ENCODE peak calls at places on chromosome 6, in ten cellular contexts. Q is keratinocyte, L is heart left ventricle, M is AG10803, Y is body of pancreas, N is coronary artery, C is esophagus squamous epithelium, G is endothelial cell, V is A549, I is HepG2. X is an unnamed sample.

GRCh38 chr6:139250296-139251274 is 41.2 kb downstream of the TXLNB start:
- DNase-seq in V (peak; percentile 53), Q (peak; percentile 9), I (peak; percentile 58), L (peak; percentile 67), C (no peak), N (no peak), G (peak; percentile 74), M (peak; percentile 43), Y (peak; percentile 65), X (peak; percentile 61)

GRCh38 chr6:76435174-76435573 is 362.7 kb upstream of the IMPG1 start:
- DNase-seq in G (no peak), N (no peak), L (no peak), I (no peak), V (no peak), C (no peak), M (no peak), Q (no peak), Y (no peak), X (no peak)

GRCh38 chr6:38151580-38152500 is 332.3 kb downstream of the ZFAND3 start:
- DNase-seq in Q (no peak), C (no peak), N (peak; percentile 57), V (no peak), M (no peak), Y (no peak), G (no peak), I (no peak), L (no peak), X (no peak)

GRCh38 chr6:31094389-31094881 is 17.9 kb downstream of the C6orf15 start:
- DNase-seq in N (no peak), G (no peak), I (no peak), Q (no peak), L (no peak), V (no peak), M (peak; percentile 17), Y (no peak), C (no peak), X (no peak)

GRCh38 chr6:125811259-125811658 is 20.5 kb downstream of the NCOA7 start:
- DNase-seq in L (no peak), Q (no peak), I (no peak), N (no peak), Y (no peak), G (no peak), C (no peak), M (no peak), V (no peak), X (no peak)

GRCh38 chr6:168527451-168528210 is 86.6 kb downstream of the SMOC2 start:
- DNase-seq in G (no peak), I (no peak), V (no peak), C (no peak), L (no peak), N (no peak), M (no peak), Q (no peak), Y (no peak), X (no peak)

GRCh38 chr6:120735641-120736040 is 598.6 kb downstream of the TBC1D32 start:
- DNase-seq in L (no peak), M (no peak), Y (no peak), Q (peak; percentile 33), I (no peak), N (no peak), G (no peak), C (no peak), V (no peak), X (no peak)

GRCh38 chr6:111894951-111895350 is 21.7 kb upstream of the FYN start:
- DNase-seq in Y (no peak), Q (no peak), L (no peak), I (no peak), C (no peak), G (no peak), V (no peak), N (no peak), M (peak; percentile 26), X (no peak)

GRCh38 chr6:116287668-116288282 is 8.0 kb upstream of the TSPYL1 start:
- DNase-seq in C (no peak), L (no peak), M (peak; percentile 64), Y (no peak), N (no peak), I (peak; percentile 38), Q (no peak), G (no peak), V (peak; percentile 61), X (no peak)

GRCh38 chr6:127207591-127208120 is 59.0 kb upstream of the RNF146 start:
- DNase-seq in C (no peak), N (no peak), M (peak; percentile 67), V (no peak), L (no peak), I (no peak), Q (no peak), Y (no peak), G (no peak), X (no peak)

GRCh38 chr6:101386982-101387381 is 6.5 kb upstream of the GRIK2 start:
- DNase-seq in M (no peak), C (no peak), Y (no peak), L (no peak), Q (no peak), V (no peak), G (peak; percentile 11), I (peak; percentile 4), N (no peak), X (no peak)

GRCh38 chr6:117264487-117265424 is 602 bp upstream of the VGLL2 start:
- DNase-seq in C (no peak), N (no peak), Q (no peak), V (no peak), Y (no peak), I (no peak), G (peak; percentile 25), M (peak; percentile 3), L (no peak), X (no peak)

GRCh38 chr6:26194774-26195375 is 107.6 kb downstream of the HFE start:
- DNase-seq in I (no peak), N (no peak), M (no peak), C (no peak), V (no peak), Q (no peak), Y (no peak), G (no peak), L (no peak), X (no peak)

GRCh38 chr6:109095036-109095820 is at the start of gene CEP57L1:
- DNase-seq in G (peak; percentile 99), Q (peak; percentile 82), M (peak; percentile 96), C (peak; percentile 85), I (peak; percentile 93), L (peak; percentile 99), Y (peak; percentile 97), N (peak; percentile 96), V (peak; percentile 95), X (peak; percentile 97)
- TF ChIP-seq CTCF in G (no peak), Q (peak; percentile 12), M (peak; percentile 11), C (no peak), I (no peak), L (no peak), Y (no peak), N (no peak), V (no peak), X (no peak)

GRCh38 chr6:147586044-147586443 is 77.6 kb downstream of the SAMD5 start:
- DNase-seq in G (no peak), Q (no peak), C (no peak), V (no peak), L (no peak), Y (peak; percentile 48), N (no peak), I (no peak), M (peak; percentile 19), X (no peak)

GRCh38 chr6:147579667-147580066 is 71.2 kb downstream of the SAMD5 start:
- DNase-seq in V (no peak), Q (no peak), C (no peak), Y (no peak), M (no peak), G (no peak), N (no peak), L (no peak), I (no peak), X (no peak)

GRCh38 chr6:147585256-147585655 is 76.8 kb downstream of the SAMD5 start:
- DNase-seq in M (no peak), Y (no peak), I (no peak), Q (no peak), N (no peak), G (no peak), V (no peak), C (no peak), L (no peak), X (no peak)
- TF ChIP-seq CTCF in M (no peak), Y (no peak), I (no peak), Q (no peak), N (no peak), G (peak; percentile 40), V (no peak), C (no peak), L (peak; percentile 18), X (no peak)

DNA sequence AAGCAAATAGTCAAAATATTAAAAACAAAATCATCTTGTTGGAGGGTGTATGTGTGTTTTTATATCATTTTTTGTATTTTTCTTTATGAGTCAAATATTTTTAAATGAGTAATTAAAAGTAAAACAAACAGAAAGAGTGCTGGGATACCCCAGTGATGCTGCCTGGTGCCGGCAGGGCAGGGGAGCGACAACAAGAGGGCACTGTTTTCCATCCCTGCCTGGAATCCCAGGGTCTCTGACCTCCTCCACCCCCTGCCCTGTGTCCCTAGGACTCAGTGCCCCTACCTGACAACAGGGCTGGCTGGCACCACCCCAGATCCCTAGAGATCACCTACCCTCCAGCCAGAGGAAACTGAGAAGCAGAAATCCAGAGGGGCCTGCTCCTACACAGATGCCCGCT is 41.9 kb upstream of the HMGA1 start:
- DNase-seq in C (no peak), M (no peak), L (no peak), N (no peak), G (no peak), Q (no peak), V (no peak), I (no peak), Y (no peak), X (no peak)
- TF ChIP-seq CTCF in C (no peak), M (no peak), L (no peak), N (no peak), G (no peak), Q (peak; percentile 32), V (no peak), I (peak; percentile 34), Y (no peak), X (no peak)

DNA sequence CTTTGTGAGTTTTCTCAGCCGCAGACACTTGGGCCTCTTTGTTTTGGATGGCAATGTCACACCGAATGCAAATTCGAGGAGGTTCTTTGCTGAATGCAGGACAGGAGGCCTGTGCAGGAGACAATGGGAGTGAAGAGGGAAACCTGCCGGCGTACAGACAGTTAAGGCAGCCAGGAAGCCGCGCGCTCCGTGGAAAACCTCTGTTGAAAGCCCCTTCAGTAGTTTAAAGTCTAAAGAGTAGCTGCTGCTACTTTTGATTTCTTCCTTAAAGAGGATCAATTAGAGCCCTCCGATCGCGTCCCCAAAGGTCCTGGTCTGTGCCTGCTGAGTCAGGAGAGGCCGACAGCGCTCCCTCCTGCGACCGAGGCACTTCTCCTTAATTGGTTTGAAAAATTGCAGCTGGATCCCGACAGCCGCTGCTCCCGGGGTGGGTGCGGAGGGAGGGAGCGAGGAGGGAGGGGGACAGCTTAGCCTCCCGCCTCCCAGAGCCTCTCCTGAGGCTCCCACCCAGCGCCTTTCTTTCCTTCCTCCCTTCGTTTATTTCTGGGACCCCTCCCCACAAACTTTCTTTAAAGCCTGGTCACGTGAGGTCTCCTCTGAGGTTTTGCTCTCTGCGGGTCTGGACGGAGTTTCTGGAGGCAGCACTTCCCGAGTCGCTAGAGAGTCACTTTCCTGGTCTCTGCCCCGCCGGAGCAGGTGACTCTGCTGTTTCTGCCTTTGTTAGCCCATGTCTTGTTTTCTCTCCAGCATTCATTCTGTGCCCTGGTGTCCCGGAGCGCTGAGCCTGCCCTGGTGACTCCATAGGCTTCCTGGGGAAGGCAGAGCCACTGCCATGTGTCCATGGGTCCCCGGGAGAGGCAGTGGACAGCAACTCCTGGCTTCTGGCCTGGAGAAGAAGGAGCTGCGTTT is 22.3 kb upstream of the RPP40 start:
- DNase-seq in V (no peak), C (no peak), L (peak; percentile 58), I (peak; percentile 35), Y (peak; percentile 66), N (peak; percentile 82), G (peak; percentile 63), Q (no peak), M (peak; percentile 41), X (peak; percentile 63)
- TF ChIP-seq CTCF in V (no peak), C (peak; percentile 19), L (peak; percentile 8), I (peak; percentile 26), Y (no peak), N (no peak), G (no peak), Q (no peak), M (peak; percentile 26), X (no peak)